ENCODE peak calls at places on chromosomes 4 and X, in six cellular contexts. One of them, this sample, is unnamed.

GRCh38 chr4:15945516-15945915 is 7.0 kb upstream of the FGFBP1 start:
- DNase-seq in Right ventricle myocardium superior: no peak
- DNase-seq in activated CD4-positive, alpha-beta T cell treated with anti-CD3 and anti-CD28 coated beads, Interleukin-2, amount 50 U/mL, for 48 hours: no peak
- DNase-seq in head of caudate nucleus: no peak
- DNase-seq in fibroblast of lung: no peak
- DNase-seq in MCF 10A: no peak
- DNase-seq in this sample: no peak

GRCh38 chr4:31461425-31461824 is 741.3 kb downstream of the PCDH7 start:
- DNase-seq in activated CD4-positive, alpha-beta T cell treated with anti-CD3 and anti-CD28 coated beads, Interleukin-2, amount 50 U/mL, for 48 hours: no peak
- DNase-seq in Right ventricle myocardium superior: no peak
- DNase-seq in fibroblast of lung: peak; percentile 34
- DNase-seq in MCF 10A: peak; percentile 75
- DNase-seq in head of caudate nucleus: no peak
- DNase-seq in this sample: no peak

GRCh38 chr4:52566136-52567031 is 92.7 kb downstream of the USP46 start:
- DNase-seq in Right ventricle myocardium superior: no peak
- DNase-seq in fibroblast of lung: no peak
- DNase-seq in head of caudate nucleus: no peak
- DNase-seq in MCF 10A: no peak
- DNase-seq in activated CD4-positive, alpha-beta T cell treated with anti-CD3 and anti-CD28 coated beads, Interleukin-2, amount 50 U/mL, for 48 hours: no peak
- DNase-seq in this sample: no peak

GRCh38 chr4:7424553-7425111 is 10.1 kb downstream of the PSAPL1 start:
- DNase-seq in activated CD4-positive, alpha-beta T cell treated with anti-CD3 and anti-CD28 coated beads, Interleukin-2, amount 50 U/mL, for 48 hours: no peak
- DNase-seq in MCF 10A: peak; percentile 14
- DNase-seq in head of caudate nucleus: no peak
- DNase-seq in Right ventricle myocardium superior: peak; percentile 20
- DNase-seq in fibroblast of lung: no peak
- DNase-seq in this sample: peak; percentile 9

GRCh38 chrX:40651620-40652223 is 4.4 kb upstream of the CXorf38 start:
- DNase-seq in activated CD4-positive, alpha-beta T cell treated with anti-CD3 and anti-CD28 coated beads, Interleukin-2, amount 50 U/mL, for 48 hours: peak; percentile 70
- DNase-seq in Right ventricle myocardium superior: peak; percentile 42
- DNase-seq in head of caudate nucleus: peak; percentile 81
- DNase-seq in MCF 10A: peak; percentile 79
- DNase-seq in fibroblast of lung: peak; percentile 51
- DNase-seq in this sample: peak; percentile 68

GRCh38 chr4:187128971-187129370 is 405.3 kb upstream of the FAT1 start:
- DNase-seq in head of caudate nucleus: peak; percentile 42
- DNase-seq in activated CD4-positive, alpha-beta T cell treated with anti-CD3 and anti-CD28 coated beads, Interleukin-2, amount 50 U/mL, for 48 hours: no peak
- DNase-seq in MCF 10A: peak; percentile 65
- DNase-seq in fibroblast of lung: peak; percentile 83
- DNase-seq in Right ventricle myocardium superior: no peak
- DNase-seq in this sample: no peak

GRCh38 chrX:16258936-16259335 is 91.7 kb downstream of the MAGEB17 start:
- DNase-seq in Right ventricle myocardium superior: no peak
- DNase-seq in activated CD4-positive, alpha-beta T cell treated with anti-CD3 and anti-CD28 coated beads, Interleukin-2, amount 50 U/mL, for 48 hours: no peak
- DNase-seq in head of caudate nucleus: no peak
- DNase-seq in MCF 10A: no peak
- DNase-seq in fibroblast of lung: no peak
- DNase-seq in this sample: no peak

GRCh38 chr4:56817840-56818491 is 3.5 kb downstream of the SPINK2 start:
- DNase-seq in head of caudate nucleus: no peak
- DNase-seq in Right ventricle myocardium superior: no peak
- DNase-seq in MCF 10A: no peak
- DNase-seq in fibroblast of lung: peak; percentile 49
- DNase-seq in activated CD4-positive, alpha-beta T cell treated with anti-CD3 and anti-CD28 coated beads, Interleukin-2, amount 50 U/mL, for 48 hours: peak; percentile 54
- DNase-seq in this sample: peak; percentile 31

GRCh38 chrX:16778545-16778944 is 7.7 kb upstream of the TXLNG start:
- DNase-seq in Right ventricle myocardium superior: no peak
- DNase-seq in fibroblast of lung: no peak
- DNase-seq in activated CD4-positive, alpha-beta T cell treated with anti-CD3 and anti-CD28 coated beads, Interleukin-2, amount 50 U/mL, for 48 hours: no peak
- DNase-seq in MCF 10A: no peak
- DNase-seq in head of caudate nucleus: no peak
- DNase-seq in this sample: no peak

GRCh38 chr4:183256343-183256742 is 63.7 kb downstream of the CLDN22 start:
- DNase-seq in head of caudate nucleus: peak; percentile 58
- DNase-seq in activated CD4-positive, alpha-beta T cell treated with anti-CD3 and anti-CD28 coated beads, Interleukin-2, amount 50 U/mL, for 48 hours: no peak
- DNase-seq in fibroblast of lung: no peak
- DNase-seq in Right ventricle myocardium superior: no peak
- DNase-seq in MCF 10A: no peak
- DNase-seq in this sample: no peak

GRCh38 chrX:118562574-118563164 is 67.1 kb downstream of the DOCK11 start:
- DNase-seq in Right ventricle myocardium superior: no peak
- DNase-seq in head of caudate nucleus: no peak
- DNase-seq in MCF 10A: no peak
- DNase-seq in fibroblast of lung: peak; percentile 14
- DNase-seq in activated CD4-positive, alpha-beta T cell treated with anti-CD3 and anti-CD28 coated beads, Interleukin-2, amount 50 U/mL, for 48 hours: no peak
- DNase-seq in this sample: no peak

GRCh38 chr4:175971393-175972179 is 94.1 kb upstream of the WDR17 start:
- DNase-seq in activated CD4-positive, alpha-beta T cell treated with anti-CD3 and anti-CD28 coated beads, Interleukin-2, amount 50 U/mL, for 48 hours: no peak
- DNase-seq in Right ventricle myocardium superior: no peak
- DNase-seq in head of caudate nucleus: peak; percentile 56
- DNase-seq in fibroblast of lung: peak; percentile 47
- DNase-seq in MCF 10A: no peak
- DNase-seq in this sample: no peak

GRCh38 chr4:74794341-74794801 is at the start of gene BTC:
- DNase-seq in fibroblast of lung: peak; percentile 6
- DNase-seq in Right ventricle myocardium superior: peak; percentile 44
- DNase-seq in activated CD4-positive, alpha-beta T cell treated with anti-CD3 and anti-CD28 coated beads, Interleukin-2, amount 50 U/mL, for 48 hours: no peak
- DNase-seq in head of caudate nucleus: no peak
- DNase-seq in MCF 10A: peak; percentile 81
- DNase-seq in this sample: no peak

GRCh38 chr4:155604718-155605601 is 61.7 kb upstream of the GUCY1A1 start:
- DNase-seq in activated CD4-positive, alpha-beta T cell treated with anti-CD3 and anti-CD28 coated beads, Interleukin-2, amount 50 U/mL, for 48 hours: no peak
- DNase-seq in Right ventricle myocardium superior: no peak
- DNase-seq in fibroblast of lung: peak; percentile 96
- DNase-seq in head of caudate nucleus: no peak
- DNase-seq in MCF 10A: peak; percentile 86
- DNase-seq in this sample: no peak

GRCh38 chr4:25677943-25678342 is 22.3 kb downstream of the SLC34A2 start:
- DNase-seq in MCF 10A: no peak
- DNase-seq in activated CD4-positive, alpha-beta T cell treated with anti-CD3 and anti-CD28 coated beads, Interleukin-2, amount 50 U/mL, for 48 hours: no peak
- DNase-seq in Right ventricle myocardium superior: no peak
- DNase-seq in head of caudate nucleus: no peak
- DNase-seq in fibroblast of lung: no peak
- DNase-seq in this sample: no peak

GRCh38 chr4:83917572-83917971 is 381.7 kb downstream of the GPAT3 start:
- DNase-seq in fibroblast of lung: peak; percentile 10
- DNase-seq in head of caudate nucleus: no peak
- DNase-seq in activated CD4-positive, alpha-beta T cell treated with anti-CD3 and anti-CD28 coated beads, Interleukin-2, amount 50 U/mL, for 48 hours: no peak
- DNase-seq in Right ventricle myocardium superior: no peak
- DNase-seq in MCF 10A: peak; percentile 65
- DNase-seq in this sample: no peak

GRCh38 chr4:137651128-137651527 is 118.8 kb upstream of the PCDH18 start:
- DNase-seq in Right ventricle myocardium superior: no peak
- DNase-seq in fibroblast of lung: peak; percentile 83
- DNase-seq in head of caudate nucleus: no peak
- DNase-seq in activated CD4-positive, alpha-beta T cell treated with anti-CD3 and anti-CD28 coated beads, Interleukin-2, amount 50 U/mL, for 48 hours: no peak
- DNase-seq in MCF 10A: no peak
- DNase-seq in this sample: no peak

GRCh38 chr4:25330335-25330734 is 17.8 kb downstream of the ZCCHC4 start:
- DNase-seq in fibroblast of lung: no peak
- DNase-seq in MCF 10A: no peak
- DNase-seq in head of caudate nucleus: no peak
- DNase-seq in activated CD4-positive, alpha-beta T cell treated with anti-CD3 and anti-CD28 coated beads, Interleukin-2, amount 50 U/mL, for 48 hours: no peak
- DNase-seq in Right ventricle myocardium superior: no peak
- DNase-seq in this sample: no peak

GRCh38 chr4:84597450-84597849 is 14.5 kb downstream of the CDS1 start:
- DNase-seq in fibroblast of lung: no peak
- DNase-seq in MCF 10A: peak; percentile 70
- DNase-seq in Right ventricle myocardium superior: no peak
- DNase-seq in activated CD4-positive, alpha-beta T cell treated with anti-CD3 and anti-CD28 coated beads, Interleukin-2, amount 50 U/mL, for 48 hours: no peak
- DNase-seq in head of caudate nucleus: no peak
- DNase-seq in this sample: no peak

GRCh38 chr4:178333355-178333754 is 891.1 kb upstream of the AGA start:
- DNase-seq in head of caudate nucleus: no peak
- DNase-seq in MCF 10A: no peak
- DNase-seq in activated CD4-positive, alpha-beta T cell treated with anti-CD3 and anti-CD28 coated beads, Interleukin-2, amount 50 U/mL, for 48 hours: no peak
- DNase-seq in Right ventricle myocardium superior: no peak
- DNase-seq in fibroblast of lung: no peak
- DNase-seq in this sample: no peak

GRCh38 chr4:25223770-25224375 is 10.0 kb upstream of the PI4K2B start:
- DNase-seq in Right ventricle myocardium superior: no peak
- DNase-seq in activated CD4-positive, alpha-beta T cell treated with anti-CD3 and anti-CD28 coated beads, Interleukin-2, amount 50 U/mL, for 48 hours: peak; percentile 17
- DNase-seq in MCF 10A: peak; percentile 51
- DNase-seq in head of caudate nucleus: no peak
- DNase-seq in fibroblast of lung: peak; percentile 38
- DNase-seq in this sample: no peak

GRCh38 chrX:45669715-45670360 is 469.2 kb upstream of the DIPK2B start:
- DNase-seq in activated CD4-positive, alpha-beta T cell treated with anti-CD3 and anti-CD28 coated beads, Interleukin-2, amount 50 U/mL, for 48 hours: no peak
- DNase-seq in fibroblast of lung: peak; percentile 75
- DNase-seq in Right ventricle myocardium superior: no peak
- DNase-seq in head of caudate nucleus: no peak
- DNase-seq in MCF 10A: no peak
- DNase-seq in this sample: no peak

GRCh38 chr4:113618205-113618604 is 143.3 kb downstream of the CAMK2D start:
- DNase-seq in Right ventricle myocardium superior: no peak
- DNase-seq in MCF 10A: no peak
- DNase-seq in head of caudate nucleus: no peak
- DNase-seq in activated CD4-positive, alpha-beta T cell treated with anti-CD3 and anti-CD28 coated beads, Interleukin-2, amount 50 U/mL, for 48 hours: no peak
- DNase-seq in fibroblast of lung: no peak
- DNase-seq in this sample: no peak

GRCh38 chr4:1415681-1415981 is 9.4 kb upstream of the NKX1-1 start:
- DNase-seq in Right ventricle myocardium superior: no peak
- DNase-seq in activated CD4-positive, alpha-beta T cell treated with anti-CD3 and anti-CD28 coated beads, Interleukin-2, amount 50 U/mL, for 48 hours: no peak
- DNase-seq in fibroblast of lung: no peak
- DNase-seq in head of caudate nucleus: peak; percentile 14
- DNase-seq in MCF 10A: no peak
- DNase-seq in this sample: no peak